ENCODE peak calls at places on chromosomes 2 and 18, in five cellular contexts. H is body of pancreas, V is prostate gland, Q is heart left ventricle, G is right lobe of liver. P is an unnamed sample. For H3K4me1, the result is how much of the 10 kb centered on the place peaks cover.

GRCh38 chr2:195561205-195562032 is 95.6 kb upstream of the SLC39A10 start:
- DNase-seq in H (no peak), V (no peak), Q (no peak), G (no peak), P (no peak)

GRCh38 chr2:195848119-195848899 is 191.3 kb downstream of the SLC39A10 start:
- DNase-seq in H (no peak), V (no peak), Q (no peak), G (no peak), P (no peak)

GRCh38 chr18:3498705-3499451 is 48.9 kb downstream of the TGIF1 start:
- DNase-seq in H (peak), V (peak), Q (peak), G (peak), P (peak)

GRCh38 chr2:75416420-75417342 is 144.1 kb downstream of the EVA1A start:
- DNase-seq in H (no peak), V (no peak), Q (no peak), G (no peak), P (no peak)

GRCh38 chr2:202541137-202541536 is 93.6 kb upstream of the FAM117B start:
- DNase-seq in H (no peak), V (no peak), Q (no peak), G (no peak), P (no peak)

GRCh38 chr2:171410101-171410500 is 23.7 kb downstream of the METTL8 start:
- DNase-seq in H (no peak), V (no peak), Q (no peak), G (no peak), P (no peak)

GRCh38 chr18:35289293-35290069 is 548 bp downstream of the ZSCAN30 start:
- DNase-seq in H (peak), V (peak), Q (no peak), G (no peak), P (no peak)

GRCh38 chr18:63043516-63043915 is 276.1 kb downstream of the BCL2 start:
- DNase-seq in H (no peak), V (no peak), Q (no peak), G (no peak), P (no peak)

GRCh38 chr18:57841568-57841967 is 38.5 kb upstream of the ATP8B1 start:
- DNase-seq in H (no peak), V (no peak), Q (no peak), G (no peak), P (no peak)

GRCh38 chr18:79405019-79405780 is 9.5 kb downstream of the NFATC1 start:
- DNase-seq in H (no peak), V (no peak), Q (no peak), G (peak), P (no peak)

GRCh38 chr18:79409313-79409712 is 13.6 kb downstream of the NFATC1 start:
- DNase-seq in H (no peak), V (no peak), Q (no peak), G (no peak), P (no peak)

GRCh38 chr18:79404567-79404910 is 8.8 kb downstream of the NFATC1 start:
- DNase-seq in H (no peak), V (no peak), Q (no peak), G (no peak), P (no peak)

GRCh38 chr18:79405781-79406575 is 10.2 kb downstream of the NFATC1 start:
- DNase-seq in H (no peak), V (no peak), Q (peak), G (peak), P (peak)

DNA sequence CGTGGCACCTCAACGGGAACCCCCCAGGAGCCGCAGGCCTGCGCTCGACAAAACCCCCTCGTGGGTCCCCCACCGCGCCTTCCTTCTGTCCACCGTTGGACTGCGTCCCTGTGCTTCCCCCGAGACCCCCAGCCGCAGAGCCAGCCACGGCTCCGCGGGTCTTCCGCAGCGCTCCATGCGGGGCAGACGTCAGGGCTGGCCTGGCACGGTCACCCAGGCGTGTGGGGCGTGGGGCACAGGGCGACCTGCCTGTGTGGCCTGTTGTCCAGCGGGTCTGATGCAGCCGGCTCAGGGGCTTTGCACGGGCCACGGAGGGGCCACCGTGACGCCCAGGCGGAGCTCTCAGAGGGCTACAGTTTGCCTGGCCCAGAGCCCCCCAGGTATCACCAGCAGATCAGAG is 11.0 kb downstream of the NFATC1 start:
- DNase-seq in H (no peak), V (no peak), Q (no peak), G (peak), P (no peak)
- H3K4me1 ChIP-seq in H (under half), V (under half), Q (under half), G (under half), P (under half)

DNA sequence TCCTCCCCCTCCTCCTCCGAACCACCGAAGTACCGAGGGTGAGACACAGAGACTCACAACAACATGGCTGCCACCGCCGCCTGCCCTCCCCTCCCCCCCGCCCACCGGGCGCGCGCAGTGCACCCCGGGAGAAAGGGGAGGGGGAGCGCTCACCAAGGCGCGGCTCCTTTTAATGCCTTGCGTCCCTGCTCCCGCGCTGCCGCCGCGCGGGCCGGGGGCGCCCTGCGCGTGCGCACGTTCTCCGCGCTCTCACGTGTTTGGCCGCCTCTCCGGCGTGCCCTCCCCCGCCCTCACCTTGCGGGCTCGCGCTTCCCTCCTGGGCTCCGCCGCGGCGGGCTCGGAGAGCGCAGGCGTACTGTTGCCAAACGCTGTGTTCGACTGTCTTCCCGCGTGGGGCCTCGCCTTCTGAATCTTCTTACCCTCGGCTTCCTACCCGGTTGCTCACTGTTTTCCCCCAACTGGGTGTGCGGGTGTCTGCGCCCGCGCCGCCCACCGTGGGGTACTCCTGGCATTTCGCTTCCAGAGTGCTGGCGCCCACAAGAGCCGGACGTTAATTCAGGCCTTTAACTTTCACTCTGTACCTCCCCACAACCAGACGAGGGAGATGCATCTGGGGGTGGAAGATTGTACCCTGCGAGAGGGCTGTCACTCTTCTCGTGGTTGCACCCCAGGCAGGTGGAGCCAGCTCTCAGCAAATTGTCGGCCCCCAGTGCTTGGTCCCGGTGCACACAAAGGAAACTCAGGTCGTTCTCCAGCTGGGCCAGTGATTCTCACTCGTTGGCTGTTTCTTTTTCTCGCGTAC is at the start of gene PUM2:
- DNase-seq in H (peak), V (peak), Q (peak), G (peak), P (peak)
- TF ChIP-seq POLR2A in H (peak), V (peak), Q (peak), G (peak), P (peak)

DNA sequence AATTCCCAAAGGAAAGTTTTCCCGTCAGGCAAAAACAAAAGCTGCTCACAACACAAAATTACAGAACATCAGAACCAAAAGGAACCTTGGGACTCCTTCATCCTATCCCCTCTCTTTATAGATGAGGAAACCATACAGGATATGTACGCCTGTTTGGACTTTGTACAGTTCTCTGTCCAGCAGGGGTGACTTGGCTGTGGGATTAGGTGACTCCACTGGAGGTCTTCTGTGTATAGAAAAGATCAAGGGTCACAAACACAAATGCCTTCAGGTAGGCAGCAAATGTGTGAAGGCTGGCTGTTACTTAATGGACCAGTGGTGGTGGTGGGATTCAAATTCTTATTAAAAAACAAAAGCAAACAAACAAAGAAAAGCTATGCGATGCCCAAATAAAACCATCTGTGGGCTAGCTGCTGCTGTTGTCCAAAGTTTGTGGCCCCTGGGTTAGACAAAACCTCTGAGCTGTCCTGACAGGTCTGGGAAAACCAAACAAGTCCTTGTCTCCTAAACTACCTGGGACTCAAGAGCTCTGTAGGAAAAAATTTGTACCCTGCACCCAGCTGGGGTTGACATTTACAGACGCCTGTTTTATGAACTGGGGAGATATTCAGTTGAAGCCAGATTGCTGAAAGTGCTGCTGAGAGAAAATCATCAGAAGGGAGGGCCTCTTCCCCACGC is 1.3 kb upstream of the CEP68 start:
- DNase-seq in H (no peak), V (no peak), Q (no peak), G (no peak), P (no peak)
- H3K4me1 ChIP-seq in H (under half), V (under half), Q (under half), G (under half), P (under half)

DNA sequence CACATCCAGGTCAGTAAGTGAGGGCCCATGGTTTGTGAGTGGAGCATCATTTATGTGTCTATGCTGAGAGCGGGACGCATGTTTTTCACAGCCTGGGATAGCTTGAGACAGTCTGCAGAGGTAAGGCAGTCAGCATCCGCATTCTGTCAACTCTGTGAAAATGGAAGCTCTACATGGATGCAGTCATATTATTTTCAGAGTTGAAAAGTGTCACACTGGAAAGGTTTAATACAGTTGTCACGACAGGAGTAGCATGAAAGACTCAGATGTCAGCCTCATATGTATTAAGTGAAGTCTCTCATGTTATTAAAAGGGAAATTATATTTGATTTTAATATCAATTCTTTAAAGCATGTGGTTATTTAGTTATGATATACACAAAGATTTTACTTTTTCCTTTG is 436.9 kb upstream of the GYPC start:
- DNase-seq in H (no peak), V (no peak), Q (no peak), G (no peak), P (no peak)
- TF ChIP-seq POLR2A in H (no peak), V (no peak), Q (no peak), G (no peak), P (no peak)

DNA sequence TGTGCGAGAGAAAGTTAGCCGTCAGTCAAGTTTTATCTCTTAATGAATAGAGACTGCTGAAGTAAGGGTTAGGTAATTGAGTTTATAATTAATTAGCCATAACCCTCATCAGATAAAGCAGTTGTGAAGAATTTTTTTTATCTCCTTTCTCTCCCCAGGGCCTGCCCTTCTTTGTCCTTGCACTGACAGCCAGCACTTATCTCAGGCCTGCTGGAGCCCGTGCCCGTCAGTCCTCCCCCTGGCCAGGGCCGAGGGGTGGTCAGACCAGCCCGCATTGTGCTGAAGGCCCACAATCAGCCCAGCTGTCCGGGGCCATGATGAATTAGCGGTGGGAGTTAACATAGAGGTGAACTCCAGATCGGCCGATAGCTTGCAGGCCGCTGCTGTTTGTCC is 315.7 kb downstream of the GBX2 start:
- DNase-seq in H (no peak), V (no peak), Q (no peak), G (no peak), P (no peak)
- H3K4me1 ChIP-seq in H (under half), V (under half), Q (under half), G (under half), P (under half)